ENCODE peak calls at places on chromosomes 6 and 20, in four cellular contexts. B is Calu3, W is T-helper 2 cell, T is naive B cell. U is an unnamed sample.

GRCh38 chr6:3906191-3907019 is 57.2 kb downstream of the FAM50B start:
- DNase-seq in T (no peak), W (no peak), B (no peak), U (no peak)

GRCh38 chr6:110325197-110325596 is 33.0 kb downstream of the METTL24 start:
- DNase-seq in B (no peak), W (no peak), T (no peak), U (no peak)

GRCh38 chr6:27332692-27333641 is 20.9 kb upstream of the POM121L2 start:
- DNase-seq in W (no peak), B (peak; percentile 41), T (peak; percentile 29), U (no peak)

GRCh38 chr20:50423758-50424157 is 86.4 kb upstream of the PTPN1 start:
- DNase-seq in T (no peak), W (no peak), B (no peak), U (no peak)

GRCh38 chr6:152121910-152122309 is 314.4 kb downstream of the ESR1 start:
- DNase-seq in T (no peak), W (no peak), B (no peak), U (no peak)

GRCh38 chr6:43940393-43941087 is 170.5 kb downstream of the VEGFA start:
- DNase-seq in W (no peak), B (no peak), T (no peak), U (no peak)

GRCh38 chr6:166998256-166999144 is 697 bp upstream of the CEP43 start:
- DNase-seq in B (peak; percentile 23), W (no peak), T (peak; percentile 11), U (no peak)

GRCh38 chr6:156599367-156599766 is 177.8 kb upstream of the ARID1B start:
- DNase-seq in T (no peak), W (no peak), B (no peak), U (no peak)

GRCh38 chr20:20364016-20364746 is 3.7 kb upstream of the INSM1 start:
- DNase-seq in W (no peak), T (no peak), B (no peak), U (no peak)

GRCh38 chr6:25706314-25707014 is 48.1 kb upstream of the SLC17A4 start:
- DNase-seq in B (no peak), W (no peak), T (no peak), U (no peak)

GRCh38 chr20:52332649-52333048 is 141.1 kb upstream of the ZFP64 start:
- DNase-seq in T (no peak), W (no peak), B (no peak), U (no peak)

GRCh38 chr6:107957165-107957908 is 671 bp downstream of the SEC63 start:
- DNase-seq in B (peak; percentile 36), W (peak; percentile 48), T (peak; percentile 50), U (peak; percentile 8)

GRCh38 chr6:142300758-142301251 is 1.0 kb upstream of the ADGRG6 start:
- DNase-seq in T (no peak), W (no peak), B (peak; percentile 70), U (peak; percentile 72)

GRCh38 chr6:119128252-119128912 is 49.9 kb upstream of the FAM184A start:
- DNase-seq in T (no peak), W (no peak), B (no peak), U (no peak)

GRCh38 chr6:168207421-168208175 is 112.0 kb downstream of the DACT2 start:
- DNase-seq in T (no peak), B (no peak), W (no peak), U (no peak)

GRCh38 chr20:38601216-38602184 is at the start of gene ARHGAP40:
- DNase-seq in B (peak; percentile 88), T (no peak), W (no peak), U (peak; percentile 39)

GRCh38 chr20:57614490-57615471 is 5.4 kb downstream of the ZBP1 start:
- DNase-seq in B (no peak), T (no peak), W (no peak), U (no peak)

GRCh38 chr6:30331981-30332380 is 5.3 kb downstream of the TRIM39 start:
- DNase-seq in B (no peak), W (no peak), T (no peak), U (no peak)

GRCh38 chr6:110283657-110284056 is 74.5 kb downstream of the METTL24 start:
- DNase-seq in W (no peak), B (no peak), T (no peak), U (no peak)

GRCh38 chr6:33699739-33700138 is 11.8 kb downstream of the UQCC2 start:
- DNase-seq in B (no peak), W (no peak), T (no peak), U (no peak)

GRCh38 chr20:1337441-1337840 is 8.5 kb upstream of the SDCBP2 start:
- DNase-seq in W (no peak), T (no peak), B (no peak), U (no peak)

GRCh38 chr6:132247381-132248159 is 153.7 kb downstream of the MOXD1 start:
- DNase-seq in B (no peak), W (no peak), T (no peak), U (no peak)

GRCh38 chr6:157019733-157020132 is 242.6 kb downstream of the ARID1B start:
- DNase-seq in B (no peak), W (no peak), T (peak; percentile 32), U (no peak)

GRCh38 chr6:26186652-26187051 is 99.4 kb downstream of the HFE start:
- DNase-seq in W (no peak), T (no peak), B (no peak), U (no peak)

GRCh38 chr6:170183521-170183920 is 107.4 kb downstream of the DLL1 start:
- DNase-seq in B (no peak), W (no peak), T (no peak), U (no peak)

GRCh38 chr20:32436968-32437367 is 78.8 kb downstream of the ASXL1 start:
- DNase-seq in T (no peak), B (no peak), W (no peak), U (no peak)

GRCh38 chr6:34858681-34859080 is 29.2 kb downstream of the TAF11 start:
- DNase-seq in W (no peak), T (no peak), B (no peak), U (no peak)

GRCh38 chr6:154169193-154169847 is 130.3 kb downstream of the OPRM1 start:
- DNase-seq in W (no peak), T (no peak), B (no peak), U (no peak)

GRCh38 chr6:155188707-155189496 is 74.9 kb upstream of the CLDN20 start:
- DNase-seq in T (no peak), W (no peak), B (no peak), U (peak; percentile 39)

GRCh38 chr6:49257549-49257948 is 205.5 kb downstream of the MMUT start:
- DNase-seq in B (no peak), T (no peak), W (no peak), U (no peak)

GRCh38 chr20:10647471-10647870 is 26.3 kb downstream of the JAG1 start:
- DNase-seq in W (no peak), B (no peak), T (no peak), U (no peak)

GRCh38 chr6:141415896-141416295 is 716.8 kb upstream of the GJE1 start:
- DNase-seq in B (no peak), T (no peak), W (no peak), U (no peak)

GRCh38 chr6:122389704-122390103 is 9.7 kb upstream of the HSF2 start:
- DNase-seq in W (no peak), T (no peak), B (no peak), U (no peak)

GRCh38 chr6:7098974-7099373 is 8.8 kb upstream of the RREB1 start:
- DNase-seq in T (no peak), W (no peak), B (no peak), U (no peak)

GRCh38 chr20:34475979-34476736 is 40.1 kb upstream of the DYNLRB1 start:
- DNase-seq in T (peak; percentile 32), W (no peak), B (peak; percentile 70), U (no peak)

GRCh38 chr20:21391495-21392298 is 5.6 kb downstream of the NKX2-4 start:
- DNase-seq in B (no peak), W (no peak), T (no peak), U (no peak)

GRCh38 chr6:89311853-89312531 is 3.1 kb downstream of the GABRR2 start:
- DNase-seq in B (peak; percentile 43), W (no peak), T (no peak), U (no peak)

GRCh38 chr6:87482382-87482781 is 9.6 kb downstream of the SLC35A1 start:
- DNase-seq in T (no peak), B (no peak), W (no peak), U (no peak)

U was measured in LoVo.